ENCODE peak calls at places on chromosome 14, in eight cellular contexts. One of them, this sample, is unnamed.

GRCh38 chr14:101604935-101605767 is 43.9 kb downstream of the DIO3 start:
- DNase-seq in A549: no peak
- DNase-seq in stimulated activated CD8-positive, alpha-beta memory T cell treated with anti-CD3 and anti-CD28 coated beads, Interleukin-7, amount 100 ng/mL, for 24 hours: no peak
- DNase-seq in WTC11: no peak
- DNase-seq in CD4-positive, alpha-beta memory T cell: no peak
- DNase-seq in H54: no peak
- DNase-seq in PC-3: no peak
- DNase-seq in GM23248: no peak
- DNase-seq in this sample: no peak

GRCh38 chr14:49702725-49703124 is 9.8 kb downstream of the KLHDC1 start:
- DNase-seq in WTC11: no peak
- DNase-seq in CD4-positive, alpha-beta memory T cell: no peak
- DNase-seq in stimulated activated CD8-positive, alpha-beta memory T cell treated with anti-CD3 and anti-CD28 coated beads, Interleukin-7, amount 100 ng/mL, for 24 hours: no peak
- DNase-seq in H54: no peak
- DNase-seq in A549: no peak
- DNase-seq in GM23248: no peak
- DNase-seq in PC-3: no peak
- DNase-seq in this sample: no peak

GRCh38 chr14:104687601-104688504 is 1.6 kb upstream of the INF2 start:
- DNase-seq in GM23248: peak; percentile 49
- DNase-seq in WTC11: peak; percentile 64
- DNase-seq in CD4-positive, alpha-beta memory T cell: no peak
- DNase-seq in stimulated activated CD8-positive, alpha-beta memory T cell treated with anti-CD3 and anti-CD28 coated beads, Interleukin-7, amount 100 ng/mL, for 24 hours: no peak
- DNase-seq in A549: peak; percentile 97
- DNase-seq in H54: peak; percentile 95
- DNase-seq in PC-3: peak; percentile 92
- DNase-seq in this sample: peak; percentile 90

GRCh38 chr14:30874120-30874998 is at the start of gene COCH:
- DNase-seq in CD4-positive, alpha-beta memory T cell: peak; percentile 17
- DNase-seq in A549: peak; percentile 74
- DNase-seq in PC-3: peak; percentile 45
- DNase-seq in H54: no peak
- DNase-seq in stimulated activated CD8-positive, alpha-beta memory T cell treated with anti-CD3 and anti-CD28 coated beads, Interleukin-7, amount 100 ng/mL, for 24 hours: no peak
- DNase-seq in WTC11: peak; percentile 59
- DNase-seq in GM23248: peak; percentile 16
- DNase-seq in this sample: peak; percentile 81

GRCh38 chr14:68807148-68807600 is 14.3 kb upstream of the ZFP36L1 start:
- DNase-seq in WTC11: no peak
- DNase-seq in A549: no peak
- DNase-seq in stimulated activated CD8-positive, alpha-beta memory T cell treated with anti-CD3 and anti-CD28 coated beads, Interleukin-7, amount 100 ng/mL, for 24 hours: no peak
- DNase-seq in CD4-positive, alpha-beta memory T cell: no peak
- DNase-seq in GM23248: peak; percentile 87
- DNase-seq in H54: no peak
- DNase-seq in PC-3: no peak
- DNase-seq in this sample: no peak

GRCh38 chr14:34111933-34112332 is 161.1 kb upstream of the EGLN3 start:
- DNase-seq in WTC11: no peak
- DNase-seq in H54: no peak
- DNase-seq in stimulated activated CD8-positive, alpha-beta memory T cell treated with anti-CD3 and anti-CD28 coated beads, Interleukin-7, amount 100 ng/mL, for 24 hours: no peak
- DNase-seq in CD4-positive, alpha-beta memory T cell: no peak
- DNase-seq in A549: no peak
- DNase-seq in PC-3: no peak
- DNase-seq in GM23248: peak; percentile 25
- DNase-seq in this sample: no peak

GRCh38 chr14:85319998-85320397 is 209.9 kb upstream of the FLRT2 start:
- DNase-seq in GM23248: peak; percentile 83
- DNase-seq in H54: no peak
- DNase-seq in WTC11: no peak
- DNase-seq in CD4-positive, alpha-beta memory T cell: no peak
- DNase-seq in PC-3: peak; percentile 65
- DNase-seq in stimulated activated CD8-positive, alpha-beta memory T cell treated with anti-CD3 and anti-CD28 coated beads, Interleukin-7, amount 100 ng/mL, for 24 hours: no peak
- DNase-seq in A549: no peak
- DNase-seq in this sample: no peak

GRCh38 chr14:48693793-48694192 is 892.4 kb downstream of the RPS29 start:
- DNase-seq in A549: no peak
- DNase-seq in H54: no peak
- DNase-seq in WTC11: no peak
- DNase-seq in CD4-positive, alpha-beta memory T cell: no peak
- DNase-seq in PC-3: no peak
- DNase-seq in stimulated activated CD8-positive, alpha-beta memory T cell treated with anti-CD3 and anti-CD28 coated beads, Interleukin-7, amount 100 ng/mL, for 24 hours: no peak
- DNase-seq in GM23248: no peak
- DNase-seq in this sample: no peak

GRCh38 chr14:62654641-62655040 is 390.6 kb downstream of the KCNH5 start:
- DNase-seq in CD4-positive, alpha-beta memory T cell: no peak
- DNase-seq in WTC11: no peak
- DNase-seq in PC-3: no peak
- DNase-seq in GM23248: no peak
- DNase-seq in A549: no peak
- DNase-seq in stimulated activated CD8-positive, alpha-beta memory T cell treated with anti-CD3 and anti-CD28 coated beads, Interleukin-7, amount 100 ng/mL, for 24 hours: no peak
- DNase-seq in H54: no peak
- DNase-seq in this sample: no peak

GRCh38 chr14:90280096-90280495 is 23.7 kb downstream of the PSMC1 start:
- DNase-seq in stimulated activated CD8-positive, alpha-beta memory T cell treated with anti-CD3 and anti-CD28 coated beads, Interleukin-7, amount 100 ng/mL, for 24 hours: no peak
- DNase-seq in H54: no peak
- DNase-seq in WTC11: no peak
- DNase-seq in GM23248: no peak
- DNase-seq in A549: no peak
- DNase-seq in PC-3: no peak
- DNase-seq in CD4-positive, alpha-beta memory T cell: no peak
- DNase-seq in this sample: no peak

GRCh38 chr14:44657688-44658388 is 150.8 kb upstream of the FSCB start:
- DNase-seq in H54: no peak
- DNase-seq in stimulated activated CD8-positive, alpha-beta memory T cell treated with anti-CD3 and anti-CD28 coated beads, Interleukin-7, amount 100 ng/mL, for 24 hours: no peak
- DNase-seq in WTC11: no peak
- DNase-seq in A549: no peak
- DNase-seq in PC-3: peak; percentile 66
- DNase-seq in GM23248: no peak
- DNase-seq in CD4-positive, alpha-beta memory T cell: no peak
- DNase-seq in this sample: no peak

GRCh38 chr14:88421286-88421685 is 35.8 kb downstream of the SPATA7 start:
- DNase-seq in WTC11: no peak
- DNase-seq in stimulated activated CD8-positive, alpha-beta memory T cell treated with anti-CD3 and anti-CD28 coated beads, Interleukin-7, amount 100 ng/mL, for 24 hours: no peak
- DNase-seq in GM23248: peak; percentile 50
- DNase-seq in A549: no peak
- DNase-seq in H54: no peak
- DNase-seq in PC-3: no peak
- DNase-seq in CD4-positive, alpha-beta memory T cell: no peak
- DNase-seq in this sample: no peak

GRCh38 chr14:74140374-74140850 is 55.7 kb downstream of the LIN52 start:
- DNase-seq in PC-3: no peak
- DNase-seq in H54: no peak
- DNase-seq in A549: no peak
- DNase-seq in CD4-positive, alpha-beta memory T cell: no peak
- DNase-seq in GM23248: peak; percentile 2
- DNase-seq in stimulated activated CD8-positive, alpha-beta memory T cell treated with anti-CD3 and anti-CD28 coated beads, Interleukin-7, amount 100 ng/mL, for 24 hours: no peak
- DNase-seq in WTC11: peak; percentile 15
- DNase-seq in this sample: peak; percentile 80

GRCh38 chr14:64549805-64550538 is at the start of gene PPP1R36:
- DNase-seq in stimulated activated CD8-positive, alpha-beta memory T cell treated with anti-CD3 and anti-CD28 coated beads, Interleukin-7, amount 100 ng/mL, for 24 hours: no peak
- DNase-seq in PC-3: no peak
- DNase-seq in GM23248: peak; percentile 71
- DNase-seq in WTC11: peak; percentile 40
- DNase-seq in CD4-positive, alpha-beta memory T cell: peak; percentile 36
- DNase-seq in A549: no peak
- DNase-seq in H54: no peak
- DNase-seq in this sample: peak; percentile 54

GRCh38 chr14:79915411-79915810 is 295.9 kb downstream of the DIO2 start:
- DNase-seq in A549: no peak
- DNase-seq in stimulated activated CD8-positive, alpha-beta memory T cell treated with anti-CD3 and anti-CD28 coated beads, Interleukin-7, amount 100 ng/mL, for 24 hours: no peak
- DNase-seq in H54: no peak
- DNase-seq in GM23248: no peak
- DNase-seq in CD4-positive, alpha-beta memory T cell: no peak
- DNase-seq in PC-3: no peak
- DNase-seq in WTC11: no peak
- DNase-seq in this sample: no peak

GRCh38 chr14:68899033-68899603 is 80.0 kb downstream of the ACTN1 start:
- DNase-seq in A549: no peak
- DNase-seq in GM23248: no peak
- DNase-seq in WTC11: no peak
- DNase-seq in stimulated activated CD8-positive, alpha-beta memory T cell treated with anti-CD3 and anti-CD28 coated beads, Interleukin-7, amount 100 ng/mL, for 24 hours: no peak
- DNase-seq in H54: no peak
- DNase-seq in PC-3: no peak
- DNase-seq in CD4-positive, alpha-beta memory T cell: no peak
- DNase-seq in this sample: no peak

GRCh38 chr14:99619873-99620834 is 16.1 kb upstream of the CCDC85C start:
- DNase-seq in A549: no peak
- DNase-seq in PC-3: peak; percentile 23
- DNase-seq in stimulated activated CD8-positive, alpha-beta memory T cell treated with anti-CD3 and anti-CD28 coated beads, Interleukin-7, amount 100 ng/mL, for 24 hours: no peak
- DNase-seq in WTC11: no peak
- DNase-seq in GM23248: peak; percentile 86
- DNase-seq in H54: peak; percentile 65
- DNase-seq in CD4-positive, alpha-beta memory T cell: no peak
- DNase-seq in this sample: peak; percentile 40

GRCh38 chr14:91264151-91265150 is 19.9 kb upstream of the GPR68 start:
- DNase-seq in WTC11: peak; percentile 45
- DNase-seq in H54: no peak
- DNase-seq in A549: no peak
- DNase-seq in GM23248: peak; percentile 59
- DNase-seq in PC-3: peak; percentile 30
- DNase-seq in stimulated activated CD8-positive, alpha-beta memory T cell treated with anti-CD3 and anti-CD28 coated beads, Interleukin-7, amount 100 ng/mL, for 24 hours: no peak
- DNase-seq in CD4-positive, alpha-beta memory T cell: peak; percentile 39
- DNase-seq in this sample: no peak

GRCh38 chr14:99035268-99035667 is 236.7 kb downstream of the BCL11B start:
- DNase-seq in H54: no peak
- DNase-seq in PC-3: no peak
- DNase-seq in CD4-positive, alpha-beta memory T cell: no peak
- DNase-seq in GM23248: peak; percentile 72
- DNase-seq in stimulated activated CD8-positive, alpha-beta memory T cell treated with anti-CD3 and anti-CD28 coated beads, Interleukin-7, amount 100 ng/mL, for 24 hours: no peak
- DNase-seq in WTC11: no peak
- DNase-seq in A549: no peak
- DNase-seq in this sample: no peak

GRCh38 chr14:37447883-37448391 is 147.1 kb downstream of the FOXA1 start:
- DNase-seq in GM23248: no peak
- DNase-seq in stimulated activated CD8-positive, alpha-beta memory T cell treated with anti-CD3 and anti-CD28 coated beads, Interleukin-7, amount 100 ng/mL, for 24 hours: no peak
- DNase-seq in H54: no peak
- DNase-seq in WTC11: no peak
- DNase-seq in CD4-positive, alpha-beta memory T cell: no peak
- DNase-seq in A549: no peak
- DNase-seq in PC-3: no peak
- DNase-seq in this sample: no peak

GRCh38 chr14:73795974-73796373 is 55.7 kb upstream of the PTGR2 start:
- DNase-seq in GM23248: peak; percentile 63
- DNase-seq in WTC11: no peak
- DNase-seq in H54: peak; percentile 45
- DNase-seq in A549: peak; percentile 49
- DNase-seq in CD4-positive, alpha-beta memory T cell: no peak
- DNase-seq in PC-3: peak; percentile 97
- DNase-seq in stimulated activated CD8-positive, alpha-beta memory T cell treated with anti-CD3 and anti-CD28 coated beads, Interleukin-7, amount 100 ng/mL, for 24 hours: no peak
- DNase-seq in this sample: no peak

GRCh38 chr14:23481992-23482813 is 12.7 kb downstream of the NGDN start:
- DNase-seq in stimulated activated CD8-positive, alpha-beta memory T cell treated with anti-CD3 and anti-CD28 coated beads, Interleukin-7, amount 100 ng/mL, for 24 hours: no peak
- DNase-seq in H54: no peak
- DNase-seq in A549: no peak
- DNase-seq in CD4-positive, alpha-beta memory T cell: no peak
- DNase-seq in GM23248: no peak
- DNase-seq in PC-3: no peak
- DNase-seq in WTC11: no peak
- DNase-seq in this sample: peak; percentile 13

GRCh38 chr14:50311337-50311973 is 574 bp downstream of the L2HGDH start:
- DNase-seq in CD4-positive, alpha-beta memory T cell: no peak
- DNase-seq in WTC11: no peak
- DNase-seq in GM23248: no peak
- DNase-seq in A549: peak; percentile 90
- DNase-seq in stimulated activated CD8-positive, alpha-beta memory T cell treated with anti-CD3 and anti-CD28 coated beads, Interleukin-7, amount 100 ng/mL, for 24 hours: no peak
- DNase-seq in H54: no peak
- DNase-seq in PC-3: peak; percentile 29
- DNase-seq in this sample: no peak

GRCh38 chr14:101473795-101474562 is 87.3 kb upstream of the DIO3 start:
- DNase-seq in H54: no peak
- DNase-seq in stimulated activated CD8-positive, alpha-beta memory T cell treated with anti-CD3 and anti-CD28 coated beads, Interleukin-7, amount 100 ng/mL, for 24 hours: no peak
- DNase-seq in CD4-positive, alpha-beta memory T cell: no peak
- DNase-seq in A549: no peak
- DNase-seq in GM23248: no peak
- DNase-seq in PC-3: no peak
- DNase-seq in WTC11: no peak
- DNase-seq in this sample: no peak

GRCh38 chr14:62081956-62082355 is 319.7 kb downstream of the SNAPC1 start:
- DNase-seq in A549: no peak
- DNase-seq in GM23248: no peak
- DNase-seq in CD4-positive, alpha-beta memory T cell: peak; percentile 0
- DNase-seq in WTC11: no peak
- DNase-seq in stimulated activated CD8-positive, alpha-beta memory T cell treated with anti-CD3 and anti-CD28 coated beads, Interleukin-7, amount 100 ng/mL, for 24 hours: no peak
- DNase-seq in PC-3: no peak
- DNase-seq in H54: no peak
- DNase-seq in this sample: no peak

GRCh38 chr14:97179573-97179972 is 382.4 kb downstream of the VRK1 start:
- DNase-seq in PC-3: peak; percentile 23
- DNase-seq in GM23248: no peak
- DNase-seq in stimulated activated CD8-positive, alpha-beta memory T cell treated with anti-CD3 and anti-CD28 coated beads, Interleukin-7, amount 100 ng/mL, for 24 hours: no peak
- DNase-seq in CD4-positive, alpha-beta memory T cell: no peak
- DNase-seq in H54: no peak
- DNase-seq in A549: no peak
- DNase-seq in WTC11: no peak
- DNase-seq in this sample: no peak

GRCh38 chr14:35931346-35931745 is 105.2 kb downstream of the BRMS1L start:
- DNase-seq in GM23248: no peak
- DNase-seq in CD4-positive, alpha-beta memory T cell: no peak
- DNase-seq in A549: no peak
- DNase-seq in PC-3: no peak
- DNase-seq in H54: no peak
- DNase-seq in WTC11: no peak
- DNase-seq in stimulated activated CD8-positive, alpha-beta memory T cell treated with anti-CD3 and anti-CD28 coated beads, Interleukin-7, amount 100 ng/mL, for 24 hours: no peak
- DNase-seq in this sample: no peak

GRCh38 chr14:65015391-65015790 is 28.7 kb downstream of the FNTB start:
- DNase-seq in WTC11: no peak
- DNase-seq in PC-3: no peak
- DNase-seq in A549: no peak
- DNase-seq in CD4-positive, alpha-beta memory T cell: no peak
- DNase-seq in H54: no peak
- DNase-seq in stimulated activated CD8-positive, alpha-beta memory T cell treated with anti-CD3 and anti-CD28 coated beads, Interleukin-7, amount 100 ng/mL, for 24 hours: no peak
- DNase-seq in GM23248: no peak
- DNase-seq in this sample: no peak

GRCh38 chr14:101602466-101602840 is 41.2 kb downstream of the DIO3 start:
- DNase-seq in stimulated activated CD8-positive, alpha-beta memory T cell treated with anti-CD3 and anti-CD28 coated beads, Interleukin-7, amount 100 ng/mL, for 24 hours: no peak
- DNase-seq in PC-3: no peak
- DNase-seq in CD4-positive, alpha-beta memory T cell: no peak
- DNase-seq in GM23248: no peak
- DNase-seq in H54: no peak
- DNase-seq in WTC11: no peak
- DNase-seq in A549: no peak
- DNase-seq in this sample: no peak

GRCh38 chr14:69321601-69322330 is 61.8 kb downstream of the GALNT16 start:
- DNase-seq in PC-3: peak; percentile 26
- DNase-seq in A549: no peak
- DNase-seq in GM23248: peak; percentile 30
- DNase-seq in WTC11: peak; percentile 8
- DNase-seq in stimulated activated CD8-positive, alpha-beta memory T cell treated with anti-CD3 and anti-CD28 coated beads, Interleukin-7, amount 100 ng/mL, for 24 hours: no peak
- DNase-seq in H54: no peak
- DNase-seq in CD4-positive, alpha-beta memory T cell: no peak
- DNase-seq in this sample: no peak